ENCODE peak calls at places on chromosomes 16 and 17, in ten cellular contexts. P is HCT116; J is esophagus squamous epithelium; V is cardiac muscle cell; A is left lung; B is SJSA1; E is CD4-positive, alpha-beta memory T cell; F is endothelial cell of umbilical vein; K is aorta; X is psoas muscle. G is an unnamed sample. For H3K4me1, the result is how much of the 10 kb centered on the place peaks cover.

GRCh38 chr17:56269509-56269908 is 116.2 kb downstream of the ANKFN1 start:
- DNase-seq in P (no peak), J (no peak), V (no peak), A (no peak), B (no peak), E (no peak), F (no peak), K (no peak), X (no peak), G (no peak)

GRCh38 chr17:18356624-18357023 is 6.7 kb downstream of the SHMT1 start:
- DNase-seq in P (no peak), J (no peak), V (no peak), A (no peak), B (no peak), E (no peak), F (no peak), K (no peak), X (no peak), G (no peak)

GRCh38 chr17:62963296-62963695 is 2.7 kb upstream of the TANC2 start:
- DNase-seq in P (peak), J (no peak), V (no peak), A (no peak), B (peak), E (no peak), F (peak), K (no peak), X (no peak), G (no peak)

GRCh38 chr16:8801686-8802085 is 4.0 kb downstream of the PMM2 start:
- DNase-seq in P (no peak), J (no peak), V (no peak), A (no peak), B (no peak), E (no peak), F (no peak), K (no peak), X (no peak), G (no peak)

GRCh38 chr16:75109732-75110243 is 6.8 kb downstream of the LDHD start:
- DNase-seq in P (no peak), J (no peak), V (no peak), A (peak), B (no peak), E (no peak), F (no peak), K (no peak), X (peak), G (peak)

GRCh38 chr17:45021607-45022287 is 29.7 kb downstream of the DCAKD start:
- DNase-seq in P (no peak), J (no peak), V (peak), A (peak), B (peak), E (peak), F (peak), K (peak), X (peak), G (peak)

GRCh38 chr16:51248217-51248616 is 97.1 kb upstream of the SALL1 start:
- DNase-seq in P (no peak), J (no peak), V (no peak), A (no peak), B (no peak), E (no peak), F (no peak), K (no peak), X (no peak), G (no peak)

GRCh38 chr16:27429981-27430441 is 28.0 kb downstream of the IL21R start:
- DNase-seq in P (no peak), J (no peak), V (no peak), A (no peak), B (no peak), E (no peak), F (no peak), K (peak), X (no peak), G (peak)

GRCh38 chr17:79832211-79833109 is 6.8 kb downstream of the CBX4 start:
- DNase-seq in P (no peak), J (no peak), V (peak), A (peak), B (no peak), E (no peak), F (no peak), K (peak), X (no peak), G (peak)

GRCh38 chr17:49512296-49513043 is 17.4 kb downstream of the NGFR start:
- DNase-seq in P (no peak), J (no peak), V (no peak), A (peak), B (no peak), E (no peak), F (no peak), K (peak), X (no peak), G (peak)

GRCh38 chr17:82592751-82593589 is 55.3 kb downstream of the WDR45B start:
- DNase-seq in P (peak), J (no peak), V (peak), A (peak), B (peak), E (peak), F (peak), K (no peak), X (peak), G (peak)

GRCh38 chr16:68936729-68937631 is 93.6 kb downstream of the TANGO6 start:
- DNase-seq in P (no peak), J (no peak), V (no peak), A (no peak), B (peak), E (no peak), F (peak), K (no peak), X (no peak), G (no peak)

GRCh38 chr16:58713742-58714141 is 20.4 kb downstream of the GOT2 start:
- DNase-seq in P (no peak), J (no peak), V (no peak), A (no peak), B (no peak), E (no peak), F (no peak), K (no peak), X (no peak), G (no peak)

GRCh38 chr17:58394534-58395223 is 22.7 kb downstream of the RNF43 start:
- DNase-seq in P (peak), J (no peak), V (no peak), A (no peak), B (no peak), E (no peak), F (no peak), K (no peak), X (no peak), G (no peak)

GRCh38 chr17:58387834-58388233 is 29.5 kb downstream of the RNF43 start:
- DNase-seq in P (peak), J (no peak), V (no peak), A (no peak), B (no peak), E (no peak), F (no peak), K (no peak), X (no peak), G (no peak)

GRCh38 chr17:58390884-58391283 is 26.4 kb downstream of the RNF43 start:
- DNase-seq in P (no peak), J (no peak), V (no peak), A (no peak), B (no peak), E (no peak), F (no peak), K (no peak), X (no peak), G (no peak)

GRCh38 chr17:58388302-58389190 is 28.8 kb downstream of the RNF43 start:
- DNase-seq in P (no peak), J (no peak), V (no peak), A (no peak), B (no peak), E (no peak), F (no peak), K (no peak), X (no peak), G (no peak)

DNA sequence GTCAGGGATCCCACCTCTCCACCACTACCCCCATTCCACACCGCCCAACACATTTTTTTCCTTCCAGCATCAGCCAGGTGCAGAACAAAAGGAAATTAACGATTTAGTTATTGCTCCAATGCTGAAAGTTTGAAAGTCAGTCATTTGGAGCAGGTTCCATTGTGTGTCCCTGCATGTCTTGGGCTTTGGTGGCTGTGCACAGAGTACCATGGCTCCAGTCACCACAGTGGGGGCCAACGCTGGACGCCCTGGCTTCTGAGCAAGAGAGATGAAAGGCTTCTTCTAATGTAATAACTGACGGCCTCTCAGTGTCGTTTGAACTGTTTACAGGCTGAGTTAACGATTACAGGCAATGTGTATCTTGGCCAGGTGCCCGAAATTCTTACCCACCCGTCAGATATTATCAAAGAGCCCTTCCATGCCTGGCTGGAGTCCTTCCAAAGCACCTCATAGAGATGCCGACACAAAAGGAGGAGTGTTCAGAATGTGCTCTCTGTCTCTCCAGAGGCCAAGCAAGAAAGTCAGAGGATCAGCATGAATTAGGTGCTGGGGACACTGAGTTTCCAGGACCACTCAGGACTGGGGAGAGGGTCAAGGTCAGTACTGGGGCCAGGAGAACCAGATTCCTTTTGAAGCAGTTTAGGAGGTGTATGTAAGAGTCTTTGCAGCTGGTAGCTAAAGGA is 25.9 kb downstream of the RNF43 start:
- DNase-seq in P (peak), J (no peak), V (peak), A (no peak), B (peak), E (no peak), F (peak), K (no peak), X (no peak), G (no peak)
- H3K4me1 ChIP-seq in P (half or more), J (half or more), V (under half), A (under half), B (under half), E (under half), F (under half), K (under half), X (under half), G (under half)

GRCh38 chr16:78175287-78175686 is 75.8 kb downstream of the WWOX start:
- DNase-seq in P (no peak), J (no peak), V (no peak), A (no peak), B (no peak), E (no peak), F (no peak), K (no peak), X (no peak), G (no peak)

DNA sequence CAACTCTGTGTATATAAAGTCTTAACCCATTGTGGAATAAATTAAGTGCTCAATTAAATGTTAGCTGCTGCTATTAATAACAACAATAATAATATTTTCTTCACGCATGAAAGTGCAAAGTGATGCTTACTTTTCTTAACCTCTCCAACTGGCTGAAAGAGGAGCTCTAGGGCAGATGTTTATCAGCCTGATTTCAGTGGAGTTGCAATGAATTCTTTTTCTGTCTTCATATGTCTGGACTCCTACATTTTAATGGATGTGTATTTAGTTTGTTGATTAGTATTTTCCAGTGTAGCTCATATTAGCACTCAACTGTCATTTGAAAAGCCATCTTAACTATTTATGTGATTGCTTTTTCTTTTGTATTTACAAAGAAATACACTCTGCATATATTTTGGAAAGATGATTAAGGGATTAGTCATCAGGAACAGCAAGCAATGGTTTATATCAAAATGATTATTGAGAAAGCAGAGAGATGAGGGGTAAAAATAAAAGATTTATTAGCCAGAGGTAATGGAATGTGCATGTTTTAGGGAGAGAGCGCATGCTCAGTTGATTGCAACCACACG is 71.0 kb downstream of the WWOX start:
- DNase-seq in P (no peak), J (no peak), V (no peak), A (no peak), B (no peak), E (no peak), F (no peak), K (no peak), X (no peak), G (no peak)
- H3K4me1 ChIP-seq in P (under half), J (under half), V (under half), A (under half), B (under half), E (under half), F (under half), K (under half), X (under half), G (under half)

GRCh38 chr16:81471882-81472281 is 27.3 kb downstream of the CMIP start:
- DNase-seq in P (no peak), J (no peak), V (no peak), A (no peak), B (no peak), E (no peak), F (no peak), K (no peak), X (no peak), G (no peak)

GRCh38 chr16:81469183-81469677 is 24.6 kb downstream of the CMIP start:
- DNase-seq in P (no peak), J (no peak), V (no peak), A (no peak), B (no peak), E (peak), F (no peak), K (no peak), X (no peak), G (no peak)

GRCh38 chr16:81470796-81471636 is 26.4 kb downstream of the CMIP start:
- DNase-seq in P (no peak), J (no peak), V (no peak), A (no peak), B (no peak), E (no peak), F (no peak), K (no peak), X (no peak), G (no peak)

GRCh38 chr16:81468269-81468902 is 23.8 kb downstream of the CMIP start:
- DNase-seq in P (no peak), J (no peak), V (no peak), A (no peak), B (no peak), E (no peak), F (no peak), K (no peak), X (no peak), G (no peak)

DNA sequence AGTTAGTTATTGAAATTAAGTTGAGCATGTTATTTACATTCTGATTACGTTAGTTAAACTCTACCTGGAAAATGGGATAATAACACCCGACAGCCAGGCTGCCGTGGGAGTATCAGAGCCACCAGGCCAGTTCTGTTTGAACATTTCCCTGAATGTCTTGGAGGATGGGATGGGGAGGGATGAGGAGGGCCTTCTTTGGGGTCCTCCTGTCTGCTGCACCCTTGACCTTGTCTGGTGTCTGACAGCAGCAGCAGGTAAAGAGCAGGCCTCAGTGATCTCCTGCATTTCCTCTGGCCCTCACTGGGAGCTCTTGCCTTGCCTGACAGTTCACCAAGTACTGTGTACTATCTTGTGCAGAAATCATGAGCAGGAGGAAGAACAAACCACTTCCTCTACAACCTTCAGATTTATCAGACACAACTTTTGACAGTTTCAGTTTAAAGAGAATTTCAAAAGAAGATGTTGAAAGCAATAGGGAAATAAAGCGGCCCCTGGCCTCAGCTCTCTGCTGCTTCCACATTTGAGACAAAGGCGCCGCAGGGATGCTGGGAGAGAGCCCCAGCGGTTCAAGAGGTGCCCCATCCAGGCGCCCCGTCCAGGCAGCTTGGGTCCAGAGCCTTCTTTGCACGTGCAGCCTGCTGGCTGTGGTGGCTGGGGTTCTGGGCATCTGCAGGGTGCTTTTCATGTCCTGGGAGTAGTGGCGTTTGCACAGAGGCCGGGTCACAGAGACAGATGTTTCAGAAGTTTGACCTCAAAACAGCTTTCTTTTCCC is 25.3 kb downstream of the CMIP start:
- DNase-seq in P (no peak), J (no peak), V (no peak), A (peak), B (no peak), E (peak), F (no peak), K (no peak), X (no peak), G (no peak)
- H3K4me1 ChIP-seq in P (under half), J (half or more), V (under half), A (half or more), B (under half), E (half or more), F (under half), K (under half), X (under half), G (under half)

GRCh38 chr17:73292031-73292531 is 19.7 kb downstream of the CDC42EP4 start:
- DNase-seq in P (peak), J (no peak), V (no peak), A (no peak), B (peak), E (no peak), F (peak), K (peak), X (peak), G (peak)
- H3K4me1 ChIP-seq in P (half or more), J (half or more), V (under half), A (half or more), B (half or more), E (under half), F (under half), K (under half), X (under half), G (under half)

GRCh38 chr16:85331685-85332084 is 219.4 kb upstream of the CIBAR2 start:
- DNase-seq in P (peak), J (no peak), V (no peak), A (no peak), B (no peak), E (no peak), F (no peak), K (no peak), X (no peak), G (no peak)

GRCh38 chr16:85333744-85334640 is 221.7 kb upstream of the CIBAR2 start:
- DNase-seq in P (no peak), J (no peak), V (no peak), A (no peak), B (no peak), E (no peak), F (no peak), K (no peak), X (no peak), G (no peak)

GRCh38 chr16:85330694-85331188 is 218.5 kb upstream of the CIBAR2 start:
- DNase-seq in P (peak), J (no peak), V (peak), A (no peak), B (peak), E (no peak), F (no peak), K (no peak), X (no peak), G (peak)

GRCh38 chr16:85333337-85333736 is 221.1 kb upstream of the CIBAR2 start:
- DNase-seq in P (no peak), J (no peak), V (no peak), A (no peak), B (no peak), E (no peak), F (no peak), K (no peak), X (no peak), G (no peak)

GRCh38 chr16:85332175-85332574 is 219.9 kb upstream of the CIBAR2 start:
- DNase-seq in P (no peak), J (no peak), V (no peak), A (no peak), B (no peak), E (no peak), F (no peak), K (no peak), X (no peak), G (peak)
- H3K4me1 ChIP-seq in P (half or more), J (half or more), V (under half), A (under half), B (under half), E (under half), F (under half), K (under half), X (under half), G (under half)

GRCh38 chr17:78362232-78362631 is 2.4 kb upstream of the SOCS3 start:
- DNase-seq in P (no peak), J (no peak), V (no peak), A (no peak), B (no peak), E (no peak), F (no peak), K (no peak), X (no peak), G (no peak)
- H3K4me1 ChIP-seq in P (under half), J (half or more), V (under half), A (half or more), B (half or more), E (under half), F (under half), K (under half), X (under half), G (under half)

DNA sequence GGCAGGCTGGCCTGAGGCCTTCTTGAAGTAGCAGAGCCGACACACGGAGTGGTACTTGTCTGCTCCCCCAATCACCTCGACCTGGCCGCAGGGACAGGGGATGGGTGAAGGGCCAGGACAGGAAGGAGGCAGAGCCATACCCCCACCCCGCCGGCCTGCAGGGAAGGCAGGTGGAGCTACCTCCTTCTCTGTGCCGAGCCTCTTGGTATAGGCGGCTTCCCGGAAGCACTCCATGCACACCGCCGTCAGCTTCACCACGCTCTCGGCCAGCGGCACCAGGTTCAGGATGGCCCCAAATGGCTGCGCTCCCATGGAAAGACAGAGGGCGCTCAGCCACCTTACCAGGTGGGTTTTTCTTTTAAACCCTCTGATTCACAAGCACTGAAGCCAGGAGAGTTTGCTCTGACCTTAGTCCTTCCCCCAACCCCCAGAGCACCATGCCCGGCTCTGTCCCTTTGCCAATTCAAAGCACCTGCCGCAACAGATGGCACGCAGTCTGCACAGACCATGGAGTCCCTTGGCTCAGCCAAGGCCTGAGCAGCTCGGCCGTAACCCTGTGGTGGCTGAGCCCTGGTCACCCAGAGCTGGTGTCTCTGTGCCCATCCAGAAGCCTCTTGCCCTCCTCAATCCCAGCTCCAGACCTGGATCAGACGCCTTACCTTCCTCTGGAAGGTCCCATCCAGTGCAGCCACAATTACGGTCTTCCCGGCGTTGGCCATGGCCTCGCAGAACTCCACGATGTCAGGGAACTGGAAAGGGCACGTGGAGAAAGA is 6.7 kb downstream of the SYNGR2 start:
- DNase-seq in P (no peak), J (no peak), V (no peak), A (no peak), B (no peak), E (no peak), F (no peak), K (no peak), X (peak), G (peak)
- H3K4me1 ChIP-seq in P (under half), J (half or more), V (under half), A (half or more), B (under half), E (under half), F (under half), K (under half), X (half or more), G (under half)

GRCh38 chr16:57541754-57542435 is 548 bp upstream of the ADGRG5 start:
- DNase-seq in P (no peak), J (no peak), V (no peak), A (no peak), B (no peak), E (no peak), F (no peak), K (peak), X (no peak), G (peak)

GRCh38 chr16:57539072-57539796 is 2.9 kb upstream of the CCDC102A start:
- DNase-seq in P (no peak), J (no peak), V (no peak), A (no peak), B (no peak), E (no peak), F (no peak), K (peak), X (no peak), G (no peak)

GRCh38 chr16:57540906-57541753 is 1.3 kb upstream of the ADGRG5 start:
- DNase-seq in P (no peak), J (no peak), V (no peak), A (no peak), B (no peak), E (no peak), F (no peak), K (peak), X (no peak), G (peak)

GRCh38 chr16:57538235-57538711 is 1.9 kb upstream of the CCDC102A start:
- DNase-seq in P (no peak), J (no peak), V (no peak), A (no peak), B (no peak), E (no peak), F (no peak), K (peak), X (no peak), G (no peak)

GRCh38 chr16:57540387-57540786 is 2.1 kb upstream of the ADGRG5 start:
- DNase-seq in P (no peak), J (no peak), V (no peak), A (no peak), B (no peak), E (no peak), F (no peak), K (peak), X (no peak), G (peak)
- H3K4me1 ChIP-seq in P (under half), J (under half), V (under half), A (half or more), B (under half), E (half or more), F (under half), K (under half), X (under half), G (under half)